ENCODE peak calls at places on chromosomes 13 and 19, in ten cellular contexts. J, H, R, E, W, F, O, V, U and M are unnamed samples.
A peak's percentile ranks its signal among the peaks of the same experiment; 100 is the strongest.

GRCh38 chr13:46296465-46296822 is 84.7 kb downstream of the LRRC63 start:
- DNase-seq in F (no peak), J (no peak), U (no peak), W (no peak), H (no peak), R (no peak), V (no peak), E (no peak), O (no peak), M (no peak)

GRCh38 chr19:6260912-6261636 is 18.7 kb downstream of the MLLT1 start:
- DNase-seq in F (peak; percentile 33), U (no peak), W (no peak), O (no peak), R (no peak), H (peak; percentile 55), V (no peak), J (peak; percentile 59), E (no peak), M (peak; percentile 28)

GRCh38 chr19:46915386-46915785 is 54.6 kb downstream of the ARHGAP35 start:
- DNase-seq in E (no peak), W (no peak), J (no peak), F (no peak), V (no peak), U (no peak), H (no peak), R (no peak), O (no peak), M (peak; percentile 53)

GRCh38 chr19:40756502-40757110 is 5.6 kb downstream of the SNRPA start:
- DNase-seq in H (no peak), U (no peak), W (no peak), E (no peak), O (no peak), J (no peak), V (no peak), F (no peak), R (no peak), M (no peak)

GRCh38 chr13:39263033-39263432 is 224.8 kb downstream of the NHLRC3 start:
- DNase-seq in J (peak; percentile 49), V (no peak), E (no peak), O (no peak), H (peak; percentile 72), F (peak; percentile 28), R (no peak), W (no peak), U (no peak), M (peak; percentile 23)

GRCh38 chr19:51688665-51689571 is 4.2 kb upstream of the SPACA6 start:
- DNase-seq in V (peak; percentile 97), O (no peak), H (peak; percentile 98), J (peak; percentile 91), R (peak; percentile 72), E (peak; percentile 97), W (peak; percentile 92), U (peak; percentile 92), F (peak; percentile 71), M (peak; percentile 61)

GRCh38 chr13:48069573-48069972 is 25.3 kb downstream of the MED4 start:
- DNase-seq in E (no peak), O (no peak), R (no peak), J (no peak), V (no peak), W (no peak), F (no peak), H (no peak), U (no peak), M (no peak)

GRCh38 chr13:98775844-98776598 is 23.5 kb upstream of the SLC15A1 start:
- DNase-seq in H (peak; percentile 69), W (no peak), F (peak; percentile 91), O (no peak), U (no peak), V (no peak), J (no peak), R (peak; percentile 58), E (no peak), M (peak; percentile 87)

DNA sequence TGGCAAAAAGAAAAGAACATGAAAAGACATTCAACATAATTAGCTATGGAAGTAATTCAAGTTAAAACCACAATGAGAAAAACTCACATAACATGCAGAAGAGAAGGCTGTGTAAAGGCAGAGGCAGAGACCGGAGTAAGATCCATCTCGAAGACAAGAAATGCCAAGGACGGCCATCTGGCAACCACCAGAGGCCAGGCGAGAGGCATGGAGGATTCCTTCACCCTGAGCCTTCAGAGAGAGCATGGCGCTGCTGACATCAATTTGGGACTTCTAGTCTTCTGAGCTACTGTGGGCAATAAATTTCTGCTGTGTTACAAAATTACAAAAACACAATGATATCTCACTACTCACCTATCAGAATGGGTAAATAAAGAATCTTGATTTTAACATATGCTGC is 381.0 kb downstream of the TSHZ3 start:
- DNase-seq in H (no peak), R (no peak), O (no peak), E (no peak), V (no peak), F (no peak), W (no peak), U (no peak), J (peak; percentile 13), M (no peak)
- TF ChIP-seq CTCF in H (peak; percentile 43), R (no peak), O (no peak), E (no peak), V (no peak), F (peak; percentile 37), W (no peak), U (no peak), J (peak; percentile 23), M (no peak)

GRCh38 chr19:14089412-14089661 is 1.2 kb downstream of the SAMD1 start:
- DNase-seq in W (no peak), U (no peak), H (peak; percentile 33), J (peak; percentile 59), E (no peak), R (no peak), V (no peak), O (no peak), F (no peak), M (no peak)

GRCh38 chr19:14088634-14089411 is 1.7 kb downstream of the SAMD1 start:
- DNase-seq in W (no peak), F (no peak), V (no peak), E (no peak), H (no peak), R (no peak), U (no peak), J (no peak), O (no peak), M (no peak)

GRCh38 chr19:14090509-14091085 is at the start of gene SAMD1:
- DNase-seq in W (peak; percentile 92), R (no peak), O (peak; percentile 70), E (peak; percentile 79), H (peak; percentile 94), F (peak; percentile 51), U (peak; percentile 95), J (peak; percentile 95), V (peak; percentile 98), M (peak; percentile 73)

GRCh38 chr19:14091086-14091884 is 734 bp upstream of the SAMD1 start:
- DNase-seq in V (no peak), R (no peak), E (no peak), W (peak; percentile 86), F (peak; percentile 62), O (peak; percentile 81), J (no peak), H (peak; percentile 72), U (no peak), M (peak; percentile 44)

DNA sequence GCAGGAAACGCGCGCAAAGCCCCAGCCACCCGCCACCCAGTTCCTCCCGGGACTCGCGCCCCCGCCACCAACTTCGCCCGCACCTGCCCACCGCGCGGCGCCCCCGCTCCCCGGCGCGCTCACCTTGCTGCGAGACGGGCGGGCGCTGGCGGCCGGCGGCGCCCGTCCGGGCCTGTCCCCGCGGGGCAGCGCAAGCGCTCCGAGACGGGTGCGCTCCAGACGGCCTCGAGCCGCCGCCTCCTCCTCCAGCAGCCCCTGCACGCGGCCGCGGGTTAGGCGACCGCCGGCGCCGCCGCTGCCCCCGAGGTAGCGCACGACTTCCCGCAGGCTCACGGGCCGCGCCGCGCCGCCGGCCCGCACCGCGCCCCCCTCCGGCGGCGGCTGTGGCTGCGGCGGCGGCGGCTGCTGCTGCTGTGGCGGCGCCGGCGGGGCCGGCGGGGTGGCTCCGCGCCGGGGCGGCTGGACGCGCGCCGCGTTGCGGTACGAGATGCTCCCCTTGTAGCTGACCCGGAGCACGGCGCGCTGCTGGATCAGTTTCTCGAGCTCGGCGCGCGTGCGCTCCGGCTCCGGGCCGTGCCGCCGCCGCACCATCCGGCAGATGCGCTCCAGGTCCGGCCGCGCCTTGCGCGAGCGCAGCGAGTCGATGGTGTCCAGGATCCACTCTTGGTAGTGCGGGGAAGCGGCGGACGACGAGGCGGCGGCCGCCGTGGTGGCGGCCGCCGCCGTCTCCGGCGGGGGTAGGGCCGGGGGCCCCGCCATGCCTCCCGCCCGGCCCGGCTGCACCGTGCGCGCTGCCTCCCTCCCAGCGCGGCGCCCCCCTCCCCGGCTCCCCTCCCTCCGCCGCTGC is 666 bp downstream of the SAMD1 start:
- DNase-seq in R (no peak), E (no peak), V (no peak), O (peak; percentile 52), H (peak; percentile 84), J (peak; percentile 90), W (no peak), F (no peak), U (peak; percentile 58), M (no peak)
- TF ChIP-seq CTCF in R (no peak), E (no peak), V (no peak), O (no peak), H (no peak), J (no peak), W (no peak), F (no peak), U (no peak), M (peak; percentile 25)

DNA sequence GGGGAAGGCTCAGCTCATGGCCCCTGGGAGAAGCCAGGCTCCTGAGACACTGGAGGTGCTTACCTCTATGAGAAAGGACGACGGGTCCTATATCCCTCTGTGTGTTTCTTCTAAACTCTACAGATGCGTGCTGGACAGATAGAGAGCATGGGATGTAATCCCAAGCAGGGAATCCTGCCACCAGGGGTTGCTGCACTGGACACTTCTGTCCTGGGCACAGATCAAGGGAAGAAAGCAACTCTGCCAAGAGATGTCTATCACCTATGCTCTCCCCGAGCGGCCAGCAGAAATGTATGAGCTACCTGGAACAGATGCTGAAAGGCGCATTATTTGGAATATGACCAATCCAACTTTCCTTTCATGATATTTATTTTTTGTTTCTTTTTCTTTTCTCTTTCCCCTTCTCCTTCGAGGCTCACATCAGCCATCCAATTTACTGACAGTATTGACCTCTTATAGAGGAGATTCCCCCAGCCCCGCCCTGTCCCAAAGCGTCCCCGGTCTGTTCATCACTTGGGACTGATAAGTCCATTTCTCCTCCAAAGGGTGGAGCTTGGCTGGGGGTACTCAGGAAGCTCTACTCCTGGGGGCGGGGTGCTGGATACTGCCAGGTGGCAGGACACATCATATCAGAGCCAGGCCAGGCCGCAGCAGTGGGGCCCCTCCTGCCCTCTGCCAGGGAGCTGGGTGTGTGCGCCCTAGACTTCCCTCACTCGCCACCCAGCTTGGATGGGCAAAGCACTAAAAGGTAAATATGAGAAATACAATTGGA is 34.2 kb downstream of the TSHZ3 start:
- DNase-seq in V (peak; percentile 65), F (no peak), U (no peak), W (peak; percentile 31), O (no peak), E (no peak), R (no peak), J (peak; percentile 56), H (peak; percentile 29), M (no peak)
- TF ChIP-seq CTCF in V (no peak), F (no peak), U (no peak), W (no peak), O (no peak), E (peak; percentile 54), R (no peak), J (peak; percentile 53), H (peak; percentile 32), M (no peak)

GRCh38 chr13:107379398-107380155 is 811.6 kb upstream of the ARGLU1 start:
- DNase-seq in V (no peak), R (peak; percentile 25), F (no peak), E (no peak), U (no peak), J (no peak), O (no peak), W (no peak), H (no peak), M (no peak)

GRCh38 chr13:107373551-107373950 is 805.6 kb upstream of the ARGLU1 start:
- DNase-seq in F (no peak), J (peak; percentile 56), V (no peak), R (peak; percentile 57), E (peak; percentile 39), W (no peak), O (no peak), U (no peak), H (peak; percentile 2), M (no peak)

GRCh38 chr13:107375701-107376350 is 807.9 kb upstream of the ARGLU1 start:
- DNase-seq in H (no peak), J (no peak), E (no peak), W (no peak), U (no peak), F (no peak), R (no peak), V (no peak), O (no peak), M (no peak)

GRCh38 chr13:107374038-107374437 is 806.1 kb upstream of the ARGLU1 start:
- DNase-seq in W (no peak), H (no peak), F (no peak), O (no peak), E (no peak), V (no peak), U (no peak), J (no peak), R (no peak), M (no peak)

DNA sequence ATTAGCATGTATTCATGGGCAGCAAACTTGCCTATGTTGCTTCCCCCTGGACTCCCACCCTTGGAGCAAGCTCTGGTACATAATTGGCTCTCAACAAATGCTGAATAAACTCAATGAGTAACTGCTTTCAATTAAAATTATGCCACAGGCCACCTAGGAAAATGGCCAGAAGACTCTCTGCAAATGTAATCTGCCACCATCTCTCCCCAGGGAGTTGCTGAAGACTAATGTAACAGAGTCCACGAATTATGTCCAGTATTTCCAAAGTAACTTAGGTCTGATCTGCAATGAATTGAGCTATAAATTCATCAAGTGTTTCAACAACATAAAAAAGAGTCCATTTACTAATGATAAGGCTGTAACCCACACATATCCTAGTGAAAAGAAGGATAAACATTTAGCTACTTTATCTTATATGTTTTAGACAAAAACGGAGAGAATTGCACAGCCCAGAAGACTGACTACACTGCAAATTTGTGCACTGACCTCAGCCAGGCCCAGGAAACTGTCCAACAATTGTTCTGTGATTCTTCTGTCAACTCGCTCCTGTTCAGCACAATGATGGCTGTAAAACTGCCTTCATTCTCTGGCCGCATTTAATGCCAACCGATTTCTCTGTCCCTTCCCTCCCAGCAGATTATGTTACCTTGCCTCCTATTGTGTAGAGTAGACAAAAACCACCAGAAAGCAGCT is 808.6 kb upstream of the ARGLU1 start:
- DNase-seq in U (no peak), O (no peak), W (no peak), F (no peak), R (no peak), E (no peak), H (no peak), V (no peak), J (no peak), M (no peak)
- TF ChIP-seq CTCF in U (no peak), O (no peak), W (no peak), F (no peak), R (no peak), E (no peak), H (no peak), V (no peak), J (no peak), M (no peak)